ENCODE peak calls at places on chromosome 3, in eight cellular contexts. One of them, this sample, is unnamed.
A peak's percentile ranks its signal among the peaks of the same experiment; 100 is the strongest.

GRCh38 chr3:167125612-167126407 is 254.3 kb downstream of the ZBBX start:
- DNase-seq in LoVo: no peak
- DNase-seq in foreskin fibroblast: no peak
- DNase-seq in left ventricle myocardium superior: no peak
- DNase-seq in caudate nucleus: no peak
- DNase-seq in HTR-8/SVneo: no peak
- DNase-seq in globus pallidus: no peak
- DNase-seq in NCI-H2081: no peak
- DNase-seq in this sample: no peak

GRCh38 chr3:3827111-3827510 is 27.9 kb downstream of the LRRN1 start:
- DNase-seq in HTR-8/SVneo: no peak
- DNase-seq in left ventricle myocardium superior: no peak
- DNase-seq in NCI-H2081: no peak
- DNase-seq in foreskin fibroblast: no peak
- DNase-seq in globus pallidus: no peak
- DNase-seq in caudate nucleus: no peak
- DNase-seq in LoVo: no peak
- DNase-seq in this sample: no peak

GRCh38 chr3:49669352-49669751 is 4.8 kb upstream of the APEH start:
- DNase-seq in NCI-H2081: no peak
- DNase-seq in left ventricle myocardium superior: no peak
- DNase-seq in caudate nucleus: no peak
- DNase-seq in HTR-8/SVneo: no peak
- DNase-seq in LoVo: no peak
- DNase-seq in foreskin fibroblast: no peak
- DNase-seq in globus pallidus: no peak
- DNase-seq in this sample: no peak

GRCh38 chr3:144162042-144162441 is 190.4 kb downstream of the DIPK2A start:
- DNase-seq in HTR-8/SVneo: peak; percentile 3
- DNase-seq in left ventricle myocardium superior: no peak
- DNase-seq in LoVo: peak; percentile 19
- DNase-seq in caudate nucleus: no peak
- DNase-seq in foreskin fibroblast: peak; percentile 65
- DNase-seq in NCI-H2081: no peak
- DNase-seq in globus pallidus: no peak
- DNase-seq in this sample: peak; percentile 6

GRCh38 chr3:29949131-29949530 is 657.3 kb upstream of the TGFBR2 start:
- DNase-seq in HTR-8/SVneo: no peak
- DNase-seq in globus pallidus: no peak
- DNase-seq in left ventricle myocardium superior: no peak
- DNase-seq in caudate nucleus: no peak
- DNase-seq in NCI-H2081: no peak
- DNase-seq in foreskin fibroblast: peak; percentile 43
- DNase-seq in LoVo: no peak
- DNase-seq in this sample: no peak

GRCh38 chr3:81173514-81173913 is 587.9 kb downstream of the GBE1 start:
- DNase-seq in foreskin fibroblast: no peak
- DNase-seq in left ventricle myocardium superior: no peak
- DNase-seq in NCI-H2081: no peak
- DNase-seq in HTR-8/SVneo: no peak
- DNase-seq in caudate nucleus: no peak
- DNase-seq in LoVo: no peak
- DNase-seq in globus pallidus: no peak
- DNase-seq in this sample: peak; percentile 34

GRCh38 chr3:127768346-127769008 is 53.8 kb downstream of the MGLL start:
- DNase-seq in globus pallidus: no peak
- DNase-seq in NCI-H2081: no peak
- DNase-seq in HTR-8/SVneo: peak; percentile 75
- DNase-seq in left ventricle myocardium superior: no peak
- DNase-seq in foreskin fibroblast: peak; percentile 96
- DNase-seq in caudate nucleus: no peak
- DNase-seq in LoVo: peak; percentile 78
- DNase-seq in this sample: peak; percentile 99

GRCh38 chr3:63395960-63396359 is 117.9 kb downstream of the SYNPR start:
- DNase-seq in HTR-8/SVneo: no peak
- DNase-seq in foreskin fibroblast: no peak
- DNase-seq in LoVo: no peak
- DNase-seq in left ventricle myocardium superior: no peak
- DNase-seq in globus pallidus: no peak
- DNase-seq in NCI-H2081: no peak
- DNase-seq in caudate nucleus: no peak
- DNase-seq in this sample: no peak

GRCh38 chr3:172607305-172608121 is 84.3 kb upstream of the TNFSF10 start:
- DNase-seq in NCI-H2081: no peak
- DNase-seq in left ventricle myocardium superior: no peak
- DNase-seq in foreskin fibroblast: peak; percentile 82
- DNase-seq in LoVo: no peak
- DNase-seq in caudate nucleus: no peak
- DNase-seq in HTR-8/SVneo: no peak
- DNase-seq in globus pallidus: no peak
- DNase-seq in this sample: peak; percentile 97

GRCh38 chr3:57627976-57628375 is 30.8 kb upstream of the ARF4 start:
- DNase-seq in caudate nucleus: peak; percentile 14
- DNase-seq in HTR-8/SVneo: no peak
- DNase-seq in left ventricle myocardium superior: no peak
- DNase-seq in foreskin fibroblast: no peak
- DNase-seq in LoVo: no peak
- DNase-seq in globus pallidus: peak; percentile 77
- DNase-seq in NCI-H2081: peak; percentile 37
- DNase-seq in this sample: no peak

GRCh38 chr3:58242340-58242739 is 4.7 kb downstream of the ABHD6 start:
- DNase-seq in caudate nucleus: no peak
- DNase-seq in LoVo: no peak
- DNase-seq in foreskin fibroblast: peak; percentile 30
- DNase-seq in NCI-H2081: no peak
- DNase-seq in left ventricle myocardium superior: no peak
- DNase-seq in globus pallidus: no peak
- DNase-seq in HTR-8/SVneo: no peak
- DNase-seq in this sample: no peak

GRCh38 chr3:9135930-9136525 is 113.4 kb downstream of the SRGAP3 start:
- DNase-seq in foreskin fibroblast: no peak
- DNase-seq in caudate nucleus: peak; percentile 11
- DNase-seq in HTR-8/SVneo: no peak
- DNase-seq in left ventricle myocardium superior: peak; percentile 46
- DNase-seq in LoVo: no peak
- DNase-seq in NCI-H2081: no peak
- DNase-seq in globus pallidus: peak; percentile 50
- DNase-seq in this sample: peak; percentile 44